ENCODE peak calls at places on chromosomes 11 and 22, in nine cellular contexts. One of them, this sample, is unnamed. For H3K4me1, the result is how much of the 10 kb centered on the place peaks cover.

GRCh38 chr22:22884888-22885840 is 2.5 kb upstream of the IGLL5 start:
- DNase-seq in A549: no peak
- DNase-seq in osteoblast: peak
- DNase-seq in GM23248: no peak
- DNase-seq in adrenal gland: no peak
- DNase-seq in Peyer's patch: peak
- DNase-seq in psoas muscle: no peak
- DNase-seq in cardiac muscle cell: no peak
- DNase-seq in transverse colon: peak
- DNase-seq in this sample: peak

GRCh38 chr11:134580635-134581025 is 168.6 kb upstream of the B3GAT1 start:
- DNase-seq in A549: no peak
- DNase-seq in osteoblast: no peak
- DNase-seq in GM23248: no peak
- DNase-seq in adrenal gland: no peak
- DNase-seq in Peyer's patch: no peak
- DNase-seq in psoas muscle: no peak
- DNase-seq in cardiac muscle cell: no peak
- DNase-seq in transverse colon: no peak
- DNase-seq in this sample: peak

GRCh38 chr11:32890843-32891656 is 1.6 kb upstream of the QSER1 start:
- DNase-seq in A549: no peak
- DNase-seq in osteoblast: no peak
- DNase-seq in GM23248: no peak
- DNase-seq in adrenal gland: no peak
- DNase-seq in Peyer's patch: no peak
- DNase-seq in psoas muscle: no peak
- DNase-seq in cardiac muscle cell: no peak
- DNase-seq in transverse colon: peak
- DNase-seq in this sample: no peak

GRCh38 chr11:38006466-38006865 is 1408.4 kb upstream of the RAG2 start:
- DNase-seq in A549: no peak
- DNase-seq in osteoblast: no peak
- DNase-seq in GM23248: no peak
- DNase-seq in adrenal gland: no peak
- DNase-seq in Peyer's patch: no peak
- DNase-seq in psoas muscle: no peak
- DNase-seq in cardiac muscle cell: no peak
- DNase-seq in transverse colon: no peak
- DNase-seq in this sample: no peak

GRCh38 chr11:47410404-47411264 is 2.2 kb downstream of the SLC39A13 start:
- DNase-seq in A549: no peak
- DNase-seq in osteoblast: peak
- DNase-seq in GM23248: no peak
- DNase-seq in adrenal gland: no peak
- DNase-seq in Peyer's patch: no peak
- DNase-seq in psoas muscle: no peak
- DNase-seq in cardiac muscle cell: no peak
- DNase-seq in transverse colon: no peak
- DNase-seq in this sample: no peak

GRCh38 chr11:62726156-62727006 is 876 bp downstream of the HNRNPUL2 start:
- DNase-seq in A549: no peak
- DNase-seq in osteoblast: no peak
- DNase-seq in GM23248: no peak
- DNase-seq in adrenal gland: peak
- DNase-seq in Peyer's patch: no peak
- DNase-seq in psoas muscle: peak
- DNase-seq in cardiac muscle cell: no peak
- DNase-seq in transverse colon: no peak
- DNase-seq in this sample: no peak

GRCh38 chr22:43000441-43001175 is 14.3 kb downstream of the PACSIN2 start:
- DNase-seq in A549: no peak
- DNase-seq in osteoblast: no peak
- DNase-seq in GM23248: peak
- DNase-seq in adrenal gland: no peak
- DNase-seq in Peyer's patch: no peak
- DNase-seq in psoas muscle: no peak
- DNase-seq in cardiac muscle cell: no peak
- DNase-seq in transverse colon: no peak
- DNase-seq in this sample: no peak

GRCh38 chr11:32840587-32840986 is 10.9 kb downstream of the PRRG4 start:
- DNase-seq in A549: no peak
- DNase-seq in osteoblast: no peak
- DNase-seq in GM23248: no peak
- DNase-seq in adrenal gland: no peak
- DNase-seq in Peyer's patch: no peak
- DNase-seq in psoas muscle: no peak
- DNase-seq in cardiac muscle cell: no peak
- DNase-seq in transverse colon: no peak
- DNase-seq in this sample: no peak

GRCh38 chr11:118343981-118344521 is at the start of gene CD3G:
- DNase-seq in A549: no peak
- DNase-seq in osteoblast: no peak
- DNase-seq in GM23248: no peak
- DNase-seq in adrenal gland: no peak
- DNase-seq in Peyer's patch: peak
- DNase-seq in psoas muscle: no peak
- DNase-seq in cardiac muscle cell: no peak
- DNase-seq in transverse colon: peak
- DNase-seq in this sample: no peak

GRCh38 chr11:113048820-113049555 is 87.8 kb downstream of the NCAM1 start:
- DNase-seq in A549: no peak
- DNase-seq in osteoblast: no peak
- DNase-seq in GM23248: peak
- DNase-seq in adrenal gland: peak
- DNase-seq in Peyer's patch: no peak
- DNase-seq in psoas muscle: no peak
- DNase-seq in cardiac muscle cell: no peak
- DNase-seq in transverse colon: no peak
- DNase-seq in this sample: no peak

GRCh38 chr22:17896552-17896951 is 122.3 kb upstream of the BID start:
- DNase-seq in A549: peak
- DNase-seq in osteoblast: no peak
- DNase-seq in GM23248: no peak
- DNase-seq in adrenal gland: peak
- DNase-seq in Peyer's patch: no peak
- DNase-seq in psoas muscle: peak
- DNase-seq in cardiac muscle cell: peak
- DNase-seq in transverse colon: no peak
- DNase-seq in this sample: no peak

GRCh38 chr22:44202261-44202789 is 21.6 kb downstream of the PARVG start:
- DNase-seq in A549: no peak
- DNase-seq in osteoblast: peak
- DNase-seq in GM23248: peak
- DNase-seq in adrenal gland: no peak
- DNase-seq in Peyer's patch: no peak
- DNase-seq in psoas muscle: no peak
- DNase-seq in cardiac muscle cell: peak
- DNase-seq in transverse colon: no peak
- DNase-seq in this sample: no peak

DNA sequence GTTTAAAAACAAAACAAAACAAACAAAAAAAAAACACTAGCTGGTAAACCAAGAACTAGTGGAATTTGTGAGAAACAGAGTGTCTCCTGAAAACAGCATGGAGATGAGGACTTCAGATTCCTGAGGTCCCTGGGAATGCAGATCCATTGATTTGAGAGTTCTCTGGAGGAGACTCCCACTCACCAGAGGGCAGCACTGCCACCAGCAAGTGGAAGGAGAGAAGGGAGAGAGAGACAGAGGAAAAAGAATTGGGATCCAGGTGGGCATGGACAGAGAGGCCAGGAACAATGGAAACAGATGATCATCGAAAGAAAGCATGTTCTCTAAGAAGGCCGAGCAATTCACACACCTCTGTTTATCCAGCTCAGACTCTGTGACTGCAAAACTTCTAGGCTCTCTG is 31.8 kb downstream of the ETS1 start:
- DNase-seq in A549: no peak
- DNase-seq in osteoblast: peak
- DNase-seq in GM23248: peak
- DNase-seq in adrenal gland: no peak
- DNase-seq in Peyer's patch: no peak
- DNase-seq in psoas muscle: no peak
- DNase-seq in cardiac muscle cell: peak
- DNase-seq in transverse colon: no peak
- DNase-seq in this sample: no peak
- H3K4me1 ChIP-seq in A549: under half
- H3K4me1 ChIP-seq in osteoblast: under half
- H3K4me1 ChIP-seq in GM23248: under half
- H3K4me1 ChIP-seq in adrenal gland: under half
- H3K4me1 ChIP-seq in Peyer's patch: under half
- H3K4me1 ChIP-seq in psoas muscle: under half
- H3K4me1 ChIP-seq in cardiac muscle cell: under half
- H3K4me1 ChIP-seq in transverse colon: under half
- H3K4me1 ChIP-seq in this sample: under half

GRCh38 chr11:61694971-61695706 is 14.9 kb downstream of the DAGLA start:
- DNase-seq in A549: no peak
- DNase-seq in osteoblast: peak
- DNase-seq in GM23248: no peak
- DNase-seq in adrenal gland: no peak
- DNase-seq in Peyer's patch: no peak
- DNase-seq in psoas muscle: peak
- DNase-seq in cardiac muscle cell: peak
- DNase-seq in transverse colon: peak
- DNase-seq in this sample: peak
- H3K4me1 ChIP-seq in A549: half or more
- H3K4me1 ChIP-seq in osteoblast: under half
- H3K4me1 ChIP-seq in GM23248: under half
- H3K4me1 ChIP-seq in adrenal gland: half or more
- H3K4me1 ChIP-seq in Peyer's patch: under half
- H3K4me1 ChIP-seq in psoas muscle: half or more
- H3K4me1 ChIP-seq in cardiac muscle cell: under half
- H3K4me1 ChIP-seq in transverse colon: half or more
- H3K4me1 ChIP-seq in this sample: half or more

GRCh38 chr11:20035701-20036601 is 124.3 kb downstream of the DBX1 start:
- DNase-seq in A549: peak
- DNase-seq in osteoblast: peak
- DNase-seq in GM23248: peak
- DNase-seq in adrenal gland: peak
- DNase-seq in Peyer's patch: no peak
- DNase-seq in psoas muscle: no peak
- DNase-seq in cardiac muscle cell: no peak
- DNase-seq in transverse colon: no peak
- DNase-seq in this sample: no peak

GRCh38 chr11:20036625-20037335 is 123.5 kb downstream of the DBX1 start:
- DNase-seq in A549: no peak
- DNase-seq in osteoblast: no peak
- DNase-seq in GM23248: no peak
- DNase-seq in adrenal gland: no peak
- DNase-seq in Peyer's patch: no peak
- DNase-seq in psoas muscle: no peak
- DNase-seq in cardiac muscle cell: no peak
- DNase-seq in transverse colon: no peak
- DNase-seq in this sample: no peak

GRCh38 chr11:20038969-20039368 is 121.3 kb downstream of the DBX1 start:
- DNase-seq in A549: no peak
- DNase-seq in osteoblast: no peak
- DNase-seq in GM23248: no peak
- DNase-seq in adrenal gland: no peak
- DNase-seq in Peyer's patch: no peak
- DNase-seq in psoas muscle: no peak
- DNase-seq in cardiac muscle cell: no peak
- DNase-seq in transverse colon: no peak
- DNase-seq in this sample: no peak

GRCh38 chr11:20037358-20037757 is 122.9 kb downstream of the DBX1 start:
- DNase-seq in A549: no peak
- DNase-seq in osteoblast: no peak
- DNase-seq in GM23248: no peak
- DNase-seq in adrenal gland: no peak
- DNase-seq in Peyer's patch: no peak
- DNase-seq in psoas muscle: no peak
- DNase-seq in cardiac muscle cell: no peak
- DNase-seq in transverse colon: no peak
- DNase-seq in this sample: no peak

DNA sequence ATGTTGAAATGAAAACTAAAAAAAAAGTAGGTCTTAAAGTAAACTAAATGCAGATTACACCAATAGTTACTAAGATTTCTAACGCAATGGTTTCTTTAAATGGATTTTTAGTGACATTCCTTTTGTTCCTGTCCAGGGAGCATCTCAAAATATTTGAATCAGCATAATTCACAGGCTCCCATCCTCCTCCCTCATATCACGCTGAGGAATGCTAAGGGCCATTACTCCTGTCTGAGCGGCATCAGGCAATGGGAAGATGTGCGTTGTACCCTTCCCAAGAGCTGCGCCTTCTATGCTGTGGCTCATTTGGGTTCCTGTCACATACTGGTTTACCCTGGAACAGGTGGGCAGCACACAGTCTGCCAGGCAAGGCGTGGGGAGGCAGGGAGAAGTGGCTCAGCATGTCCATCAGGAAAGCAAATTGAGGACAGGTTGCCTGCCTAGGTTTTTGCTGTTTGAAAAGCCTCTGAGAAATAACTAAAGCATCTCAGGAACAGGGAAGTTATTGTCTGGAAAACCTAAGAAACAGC is 121.8 kb downstream of the DBX1 start:
- DNase-seq in A549: no peak
- DNase-seq in osteoblast: no peak
- DNase-seq in GM23248: no peak
- DNase-seq in adrenal gland: no peak
- DNase-seq in Peyer's patch: no peak
- DNase-seq in psoas muscle: no peak
- DNase-seq in cardiac muscle cell: no peak
- DNase-seq in transverse colon: no peak
- DNase-seq in this sample: no peak
- H3K4me1 ChIP-seq in A549: half or more
- H3K4me1 ChIP-seq in osteoblast: under half
- H3K4me1 ChIP-seq in GM23248: under half
- H3K4me1 ChIP-seq in adrenal gland: under half
- H3K4me1 ChIP-seq in Peyer's patch: under half
- H3K4me1 ChIP-seq in psoas muscle: under half
- H3K4me1 ChIP-seq in cardiac muscle cell: half or more
- H3K4me1 ChIP-seq in transverse colon: under half
- H3K4me1 ChIP-seq in this sample: under half

GRCh38 chr11:9755561-9755960 is 91.7 kb downstream of the SWAP70 start:
- DNase-seq in A549: no peak
- DNase-seq in osteoblast: peak
- DNase-seq in GM23248: peak
- DNase-seq in adrenal gland: no peak
- DNase-seq in Peyer's patch: no peak
- DNase-seq in psoas muscle: no peak
- DNase-seq in cardiac muscle cell: no peak
- DNase-seq in transverse colon: no peak
- DNase-seq in this sample: no peak

GRCh38 chr11:9756878-9757277 is 93.0 kb downstream of the SWAP70 start:
- DNase-seq in A549: no peak
- DNase-seq in osteoblast: no peak
- DNase-seq in GM23248: no peak
- DNase-seq in adrenal gland: no peak
- DNase-seq in Peyer's patch: no peak
- DNase-seq in psoas muscle: no peak
- DNase-seq in cardiac muscle cell: no peak
- DNase-seq in transverse colon: no peak
- DNase-seq in this sample: no peak

GRCh38 chr11:9754041-9754471 is 90.2 kb downstream of the SWAP70 start:
- DNase-seq in A549: no peak
- DNase-seq in osteoblast: no peak
- DNase-seq in GM23248: peak
- DNase-seq in adrenal gland: no peak
- DNase-seq in Peyer's patch: no peak
- DNase-seq in psoas muscle: no peak
- DNase-seq in cardiac muscle cell: no peak
- DNase-seq in transverse colon: no peak
- DNase-seq in this sample: no peak

GRCh38 chr11:9757809-9758675 is 94.2 kb downstream of the SWAP70 start:
- DNase-seq in A549: peak
- DNase-seq in osteoblast: peak
- DNase-seq in GM23248: peak
- DNase-seq in adrenal gland: peak
- DNase-seq in Peyer's patch: peak
- DNase-seq in psoas muscle: peak
- DNase-seq in cardiac muscle cell: peak
- DNase-seq in transverse colon: peak
- DNase-seq in this sample: peak

GRCh38 chr11:9756461-9756860 is 92.6 kb downstream of the SWAP70 start:
- DNase-seq in A549: no peak
- DNase-seq in osteoblast: no peak
- DNase-seq in GM23248: no peak
- DNase-seq in adrenal gland: no peak
- DNase-seq in Peyer's patch: no peak
- DNase-seq in psoas muscle: no peak
- DNase-seq in cardiac muscle cell: no peak
- DNase-seq in transverse colon: no peak
- DNase-seq in this sample: no peak
- H3K4me1 ChIP-seq in A549: half or more
- H3K4me1 ChIP-seq in osteoblast: half or more
- H3K4me1 ChIP-seq in GM23248: half or more
- H3K4me1 ChIP-seq in adrenal gland: under half
- H3K4me1 ChIP-seq in Peyer's patch: under half
- H3K4me1 ChIP-seq in psoas muscle: under half
- H3K4me1 ChIP-seq in cardiac muscle cell: under half
- H3K4me1 ChIP-seq in transverse colon: under half
- H3K4me1 ChIP-seq in this sample: under half